ENCODE peak calls at places on chromosome 16, in nine cellular contexts. One of them, this sample, is unnamed.

GRCh38 chr16:67562918-67563707 is 787 bp downstream of the CTCF start:
- DNase-seq in colonic mucosa: peak; percentile 60
- DNase-seq in fibroblast of lung: peak; percentile 38
- DNase-seq in small intestine: peak; percentile 55
- DNase-seq in right cardiac atrium: peak; percentile 69
- DNase-seq in heart right ventricle: peak; percentile 50
- DNase-seq in heart left ventricle: peak; percentile 63
- DNase-seq in body of pancreas: peak; percentile 73
- DNase-seq in tibial artery: peak; percentile 79
- DNase-seq in this sample: peak; percentile 82

GRCh38 chr16:4976611-4977145 is 18.5 kb downstream of the SEC14L5 start:
- DNase-seq in tibial artery: no peak
- DNase-seq in right cardiac atrium: no peak
- DNase-seq in body of pancreas: peak; percentile 90
- DNase-seq in small intestine: peak; percentile 7
- DNase-seq in heart right ventricle: no peak
- DNase-seq in heart left ventricle: no peak
- DNase-seq in fibroblast of lung: no peak
- DNase-seq in colonic mucosa: peak; percentile 50
- DNase-seq in this sample: peak; percentile 49

GRCh38 chr16:9680021-9680655 is 502.1 kb downstream of the GRIN2A start:
- DNase-seq in heart left ventricle: no peak
- DNase-seq in colonic mucosa: no peak
- DNase-seq in heart right ventricle: no peak
- DNase-seq in small intestine: no peak
- DNase-seq in body of pancreas: no peak
- DNase-seq in right cardiac atrium: no peak
- DNase-seq in fibroblast of lung: no peak
- DNase-seq in tibial artery: no peak
- DNase-seq in this sample: no peak

GRCh38 chr16:360698-361336 is 8.3 kb upstream of the AXIN1 start:
- DNase-seq in colonic mucosa: no peak
- DNase-seq in heart left ventricle: no peak
- DNase-seq in right cardiac atrium: no peak
- DNase-seq in fibroblast of lung: no peak
- DNase-seq in tibial artery: no peak
- DNase-seq in small intestine: no peak
- DNase-seq in body of pancreas: no peak
- DNase-seq in heart right ventricle: no peak
- DNase-seq in this sample: peak; percentile 7

GRCh38 chr16:4591191-4591590 is 23.5 kb downstream of the UBALD1 start:
- DNase-seq in heart right ventricle: no peak
- DNase-seq in right cardiac atrium: no peak
- DNase-seq in tibial artery: no peak
- DNase-seq in fibroblast of lung: no peak
- DNase-seq in colonic mucosa: no peak
- DNase-seq in body of pancreas: no peak
- DNase-seq in heart left ventricle: no peak
- DNase-seq in small intestine: no peak
- DNase-seq in this sample: no peak

GRCh38 chr16:84597518-84598390 is 20.1 kb downstream of the COTL1 start:
- DNase-seq in tibial artery: no peak
- DNase-seq in fibroblast of lung: peak; percentile 53
- DNase-seq in right cardiac atrium: no peak
- DNase-seq in body of pancreas: no peak
- DNase-seq in small intestine: peak; percentile 57
- DNase-seq in heart right ventricle: no peak
- DNase-seq in colonic mucosa: no peak
- DNase-seq in heart left ventricle: no peak
- DNase-seq in this sample: peak; percentile 33

GRCh38 chr16:77657016-77657415 is 65.3 kb upstream of the NUDT7 start:
- DNase-seq in tibial artery: no peak
- DNase-seq in small intestine: no peak
- DNase-seq in heart right ventricle: no peak
- DNase-seq in heart left ventricle: no peak
- DNase-seq in right cardiac atrium: no peak
- DNase-seq in body of pancreas: no peak
- DNase-seq in colonic mucosa: no peak
- DNase-seq in fibroblast of lung: peak; percentile 52
- DNase-seq in this sample: no peak

GRCh38 chr16:4846503-4846900 is 586 bp downstream of the GLYR1 start:
- DNase-seq in colonic mucosa: peak; percentile 79
- DNase-seq in small intestine: peak; percentile 61
- DNase-seq in heart right ventricle: peak; percentile 63
- DNase-seq in right cardiac atrium: peak; percentile 58
- DNase-seq in fibroblast of lung: peak; percentile 53
- DNase-seq in heart left ventricle: peak; percentile 59
- DNase-seq in body of pancreas: peak; percentile 71
- DNase-seq in tibial artery: no peak
- DNase-seq in this sample: peak; percentile 48

GRCh38 chr16:84970447-84971127 is 40.7 kb downstream of the ZDHHC7 start:
- DNase-seq in heart left ventricle: peak; percentile 83
- DNase-seq in body of pancreas: peak; percentile 85
- DNase-seq in right cardiac atrium: peak; percentile 83
- DNase-seq in colonic mucosa: peak; percentile 81
- DNase-seq in tibial artery: peak; percentile 90
- DNase-seq in heart right ventricle: peak; percentile 75
- DNase-seq in fibroblast of lung: peak; percentile 84
- DNase-seq in small intestine: peak; percentile 77
- DNase-seq in this sample: peak; percentile 89

GRCh38 chr16:30472328-30472942 is at the start of gene ITGAL:
- DNase-seq in heart left ventricle: peak; percentile 49
- DNase-seq in small intestine: peak; percentile 81
- DNase-seq in fibroblast of lung: no peak
- DNase-seq in heart right ventricle: peak; percentile 19
- DNase-seq in right cardiac atrium: peak; percentile 37
- DNase-seq in body of pancreas: peak; percentile 29
- DNase-seq in tibial artery: no peak
- DNase-seq in colonic mucosa: peak; percentile 46
- DNase-seq in this sample: peak; percentile 32

GRCh38 chr16:48014349-48015135 is 141.3 kb downstream of the ABCC12 start:
- DNase-seq in right cardiac atrium: no peak
- DNase-seq in heart left ventricle: no peak
- DNase-seq in small intestine: no peak
- DNase-seq in tibial artery: no peak
- DNase-seq in heart right ventricle: no peak
- DNase-seq in colonic mucosa: no peak
- DNase-seq in body of pancreas: no peak
- DNase-seq in fibroblast of lung: no peak
- DNase-seq in this sample: no peak

GRCh38 chr16:89257281-89257731 is 39.8 kb downstream of the ZNF778 start:
- DNase-seq in tibial artery: no peak
- DNase-seq in heart left ventricle: no peak
- DNase-seq in heart right ventricle: no peak
- DNase-seq in body of pancreas: no peak
- DNase-seq in colonic mucosa: no peak
- DNase-seq in right cardiac atrium: no peak
- DNase-seq in fibroblast of lung: no peak
- DNase-seq in small intestine: peak; percentile 29
- DNase-seq in this sample: no peak

GRCh38 chr16:67762385-67762784 is 43.3 kb upstream of the GFOD2 start:
- DNase-seq in tibial artery: no peak
- DNase-seq in colonic mucosa: no peak
- DNase-seq in small intestine: no peak
- DNase-seq in heart left ventricle: no peak
- DNase-seq in heart right ventricle: no peak
- DNase-seq in right cardiac atrium: no peak
- DNase-seq in fibroblast of lung: no peak
- DNase-seq in body of pancreas: no peak
- DNase-seq in this sample: no peak

GRCh38 chr16:35148748-35149147 is 1689.3 kb downstream of the TP53TG3F start:
- DNase-seq in heart left ventricle: no peak
- DNase-seq in body of pancreas: no peak
- DNase-seq in fibroblast of lung: no peak
- DNase-seq in colonic mucosa: no peak
- DNase-seq in heart right ventricle: no peak
- DNase-seq in right cardiac atrium: no peak
- DNase-seq in small intestine: no peak
- DNase-seq in tibial artery: no peak
- DNase-seq in this sample: no peak

GRCh38 chr16:35144212-35144932 is 1685.0 kb downstream of the TP53TG3F start:
- DNase-seq in colonic mucosa: no peak
- DNase-seq in heart left ventricle: no peak
- DNase-seq in heart right ventricle: no peak
- DNase-seq in body of pancreas: no peak
- DNase-seq in small intestine: no peak
- DNase-seq in right cardiac atrium: no peak
- DNase-seq in fibroblast of lung: no peak
- DNase-seq in tibial artery: peak; percentile 54
- DNase-seq in this sample: no peak

GRCh38 chr16:35147556-35148504 is 1688.4 kb downstream of the TP53TG3F start:
- DNase-seq in heart left ventricle: peak; percentile 11
- DNase-seq in body of pancreas: no peak
- DNase-seq in heart right ventricle: no peak
- DNase-seq in fibroblast of lung: no peak
- DNase-seq in small intestine: no peak
- DNase-seq in right cardiac atrium: no peak
- DNase-seq in tibial artery: no peak
- DNase-seq in colonic mucosa: no peak
- DNase-seq in this sample: no peak

GRCh38 chr16:35146723-35147458 is 1687.5 kb downstream of the TP53TG3F start:
- DNase-seq in small intestine: no peak
- DNase-seq in right cardiac atrium: no peak
- DNase-seq in fibroblast of lung: no peak
- DNase-seq in body of pancreas: no peak
- DNase-seq in heart right ventricle: no peak
- DNase-seq in colonic mucosa: no peak
- DNase-seq in heart left ventricle: no peak
- DNase-seq in tibial artery: no peak
- DNase-seq in this sample: no peak

DNA sequence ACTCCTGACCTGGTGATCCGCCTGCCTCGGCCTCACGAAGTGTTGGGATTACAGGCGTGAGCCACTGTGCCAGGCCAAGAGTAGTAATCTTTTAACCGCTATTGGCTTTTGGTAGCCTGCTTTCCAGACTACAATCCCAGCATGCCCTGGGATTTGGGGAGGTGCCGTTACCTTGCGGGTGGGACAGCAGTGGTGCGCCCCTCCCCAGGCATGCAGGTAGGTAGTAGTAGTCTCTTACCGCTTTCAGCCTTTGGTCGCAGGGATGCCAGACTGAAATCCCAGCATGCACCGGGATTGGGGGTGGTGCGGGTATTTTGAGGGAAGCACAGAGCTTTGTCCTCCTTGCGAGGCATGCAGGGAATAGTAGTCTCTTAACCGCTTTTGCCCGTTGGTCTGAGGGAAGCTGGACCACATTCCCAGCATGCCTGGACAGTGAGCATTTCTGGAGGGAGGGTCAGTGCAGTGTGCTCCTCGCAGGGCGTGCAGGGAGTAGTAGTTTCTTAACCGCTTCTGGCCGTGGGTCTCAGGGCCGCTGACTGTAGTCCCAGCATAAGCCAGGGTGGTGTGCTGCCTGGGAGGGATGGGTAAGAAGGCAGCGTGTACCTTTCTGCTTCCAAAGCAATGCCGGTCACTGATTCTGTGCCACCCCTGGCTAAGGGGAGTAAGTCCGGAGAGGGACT is 1686.8 kb downstream of the TP53TG3F start:
- DNase-seq in tibial artery: peak; percentile 57
- DNase-seq in small intestine: no peak
- DNase-seq in colonic mucosa: no peak
- DNase-seq in heart left ventricle: no peak
- DNase-seq in fibroblast of lung: no peak
- DNase-seq in right cardiac atrium: no peak
- DNase-seq in body of pancreas: no peak
- DNase-seq in heart right ventricle: no peak
- DNase-seq in this sample: no peak
- H3K9me3 ChIP-seq in tibial artery: peaks cover 19% of the 10 kb centered on the region
- H3K9me3 ChIP-seq in small intestine: peaks cover 2% of the 10 kb centered on the region
- H3K9me3 ChIP-seq in colonic mucosa: no peaks in the 10 kb centered on the region
- H3K9me3 ChIP-seq in heart left ventricle: peaks cover 4% of the 10 kb centered on the region
- H3K9me3 ChIP-seq in fibroblast of lung: no peaks in the 10 kb centered on the region
- H3K9me3 ChIP-seq in right cardiac atrium: no peaks in the 10 kb centered on the region
- H3K9me3 ChIP-seq in body of pancreas: no peaks in the 10 kb centered on the region
- H3K9me3 ChIP-seq in heart right ventricle: peaks cover 92% of the 10 kb centered on the region
- H3K9me3 ChIP-seq in this sample: no peaks in the 10 kb centered on the region

GRCh38 chr16:76038097-76038496 is 239.1 kb upstream of the CNTNAP4 start:
- DNase-seq in right cardiac atrium: no peak
- DNase-seq in small intestine: no peak
- DNase-seq in fibroblast of lung: no peak
- DNase-seq in colonic mucosa: no peak
- DNase-seq in tibial artery: no peak
- DNase-seq in heart left ventricle: no peak
- DNase-seq in heart right ventricle: no peak
- DNase-seq in body of pancreas: no peak
- DNase-seq in this sample: no peak

GRCh38 chr16:76035689-76036088 is 241.5 kb upstream of the CNTNAP4 start:
- DNase-seq in tibial artery: no peak
- DNase-seq in small intestine: no peak
- DNase-seq in right cardiac atrium: no peak
- DNase-seq in body of pancreas: no peak
- DNase-seq in fibroblast of lung: no peak
- DNase-seq in colonic mucosa: no peak
- DNase-seq in heart right ventricle: no peak
- DNase-seq in heart left ventricle: no peak
- DNase-seq in this sample: no peak
- H3K27ac ChIP-seq in tibial artery: no peak overlapping the region
- H3K27ac ChIP-seq in small intestine: no peak overlapping the region
- H3K27ac ChIP-seq in right cardiac atrium: no peak overlapping the region
- H3K27ac ChIP-seq in body of pancreas: no peak overlapping the region
- H3K27ac ChIP-seq in fibroblast of lung: no peak overlapping the region
- H3K27ac ChIP-seq in colonic mucosa: no peak overlapping the region
- H3K27ac ChIP-seq in heart right ventricle: no peak overlapping the region
- H3K27ac ChIP-seq in heart left ventricle: no peak overlapping the region
- H3K27ac ChIP-seq in this sample: no peak overlapping the region

GRCh38 chr16:3289998-3290673 is 6.8 kb downstream of the ZNF263 start:
- DNase-seq in tibial artery: peak; percentile 38
- DNase-seq in small intestine: no peak
- DNase-seq in right cardiac atrium: no peak
- DNase-seq in body of pancreas: no peak
- DNase-seq in heart right ventricle: no peak
- DNase-seq in fibroblast of lung: no peak
- DNase-seq in colonic mucosa: no peak
- DNase-seq in heart left ventricle: no peak
- DNase-seq in this sample: no peak

GRCh38 chr16:3295209-3295608 is 10.0 kb downstream of the TIGD7 start:
- DNase-seq in tibial artery: no peak
- DNase-seq in heart left ventricle: no peak
- DNase-seq in small intestine: no peak
- DNase-seq in heart right ventricle: no peak
- DNase-seq in body of pancreas: no peak
- DNase-seq in fibroblast of lung: no peak
- DNase-seq in colonic mucosa: no peak
- DNase-seq in right cardiac atrium: no peak
- DNase-seq in this sample: no peak

GRCh38 chr16:3292604-3293003 is 9.3 kb downstream of the ZNF263 start:
- DNase-seq in tibial artery: no peak
- DNase-seq in body of pancreas: no peak
- DNase-seq in small intestine: no peak
- DNase-seq in right cardiac atrium: no peak
- DNase-seq in heart left ventricle: no peak
- DNase-seq in fibroblast of lung: no peak
- DNase-seq in colonic mucosa: no peak
- DNase-seq in heart right ventricle: no peak
- DNase-seq in this sample: no peak

GRCh38 chr16:3295783-3296182 is 9.4 kb downstream of the TIGD7 start:
- DNase-seq in heart right ventricle: no peak
- DNase-seq in body of pancreas: no peak
- DNase-seq in tibial artery: no peak
- DNase-seq in small intestine: no peak
- DNase-seq in colonic mucosa: no peak
- DNase-seq in fibroblast of lung: no peak
- DNase-seq in right cardiac atrium: no peak
- DNase-seq in heart left ventricle: no peak
- DNase-seq in this sample: no peak
- H3K9me3 ChIP-seq in heart right ventricle: peaks cover 100% of the 10 kb centered on the region
- H3K9me3 ChIP-seq in body of pancreas: no peaks in the 10 kb centered on the region
- H3K9me3 ChIP-seq in tibial artery: peaks cover 66% of the 10 kb centered on the region
- H3K9me3 ChIP-seq in small intestine: peaks cover 3% of the 10 kb centered on the region
- H3K9me3 ChIP-seq in colonic mucosa: peaks cover 4% of the 10 kb centered on the region
- H3K9me3 ChIP-seq in fibroblast of lung: peaks cover 10% of the 10 kb centered on the region
- H3K9me3 ChIP-seq in right cardiac atrium: peaks cover 8% of the 10 kb centered on the region
- H3K9me3 ChIP-seq in heart left ventricle: peaks cover 100% of the 10 kb centered on the region
- H3K9me3 ChIP-seq in this sample: peaks cover 85% of the 10 kb centered on the region

GRCh38 chr16:17305694-17306093 is 165.1 kb downstream of the XYLT1 start:
- DNase-seq in fibroblast of lung: no peak
- DNase-seq in heart left ventricle: no peak
- DNase-seq in heart right ventricle: no peak
- DNase-seq in small intestine: no peak
- DNase-seq in body of pancreas: no peak
- DNase-seq in right cardiac atrium: no peak
- DNase-seq in tibial artery: no peak
- DNase-seq in colonic mucosa: no peak
- DNase-seq in this sample: no peak
- H3K27ac ChIP-seq in fibroblast of lung: no peak overlapping the region
- H3K27ac ChIP-seq in heart left ventricle: no peak overlapping the region
- H3K27ac ChIP-seq in heart right ventricle: no peak overlapping the region
- H3K27ac ChIP-seq in small intestine: peak overlapping the region; percentile 24
- H3K27ac ChIP-seq in body of pancreas: peak overlapping the region; percentile 93
- H3K27ac ChIP-seq in right cardiac atrium: no peak overlapping the region
- H3K27ac ChIP-seq in tibial artery: no peak overlapping the region
- H3K27ac ChIP-seq in colonic mucosa: no peak overlapping the region
- H3K27ac ChIP-seq in this sample: no peak overlapping the region